ENCODE peak calls at places on chromosome 5, in five cellular contexts. H is SK-N-SH, E is SJSA1, F is psoas muscle, Z is PC-9. T is an unnamed sample.

GRCh38 chr5:102855684-102856373 is 100.7 kb downstream of the PAM start:
- DNase-seq in H (no peak), E (no peak), F (no peak), Z (no peak), T (no peak)

GRCh38 chr5:176446884-176447537 is 1.2 kb upstream of the FAF2 start:
- DNase-seq in H (no peak), E (no peak), F (no peak), Z (no peak), T (no peak)

GRCh38 chr5:66871651-66872050 is 275.5 kb downstream of the MAST4 start:
- DNase-seq in H (no peak), E (no peak), F (no peak), Z (no peak), T (no peak)

GRCh38 chr5:65103674-65104035 is 334.9 kb downstream of the CWC27 start:
- DNase-seq in H (no peak), E (no peak), F (peak; percentile 48), Z (no peak), T (no peak)

GRCh38 chr5:83530186-83530585 is 58.6 kb downstream of the VCAN start:
- DNase-seq in H (no peak), E (no peak), F (no peak), Z (no peak), T (no peak)

GRCh38 chr5:147098233-147098790 is 136.5 kb upstream of the STK32A start:
- DNase-seq in H (peak; percentile 53), E (peak; percentile 52), F (no peak), Z (no peak), T (peak; percentile 71)

GRCh38 chr5:169828385-169828784 is 151.9 kb downstream of the INSYN2B start:
- DNase-seq in H (no peak), E (no peak), F (no peak), Z (no peak), T (peak; percentile 14)

GRCh38 chr5:107402881-107403280 is 267.9 kb downstream of the EFNA5 start:
- DNase-seq in H (peak; percentile 21), E (no peak), F (no peak), Z (no peak), T (peak; percentile 90)

GRCh38 chr5:75611324-75612210 is at the start of gene ANKDD1B:
- DNase-seq in H (peak; percentile 23), E (no peak), F (peak; percentile 60), Z (peak; percentile 54), T (peak; percentile 31)

GRCh38 chr5:158084292-158084691 is 225.3 kb upstream of the CLINT1 start:
- DNase-seq in H (no peak), E (no peak), F (no peak), Z (no peak), T (no peak)

GRCh38 chr5:81359108-81359507 is 34.8 kb downstream of the ACOT12 start:
- DNase-seq in H (no peak), E (no peak), F (no peak), Z (no peak), T (peak; percentile 38)

GRCh38 chr5:43802651-43803050 is 199.7 kb downstream of the NNT start:
- DNase-seq in H (no peak), E (no peak), F (no peak), Z (no peak), T (no peak)

GRCh38 chr5:97751556-97751955 is 568.5 kb upstream of the RIOK2 start:
- DNase-seq in H (no peak), E (no peak), F (no peak), Z (no peak), T (no peak)

GRCh38 chr5:685262-686171 is 7.6 kb downstream of the TPPP start:
- DNase-seq in H (peak; percentile 21), E (no peak), F (no peak), Z (no peak), T (no peak)

GRCh38 chr5:169751490-169751889 is 114.4 kb downstream of the DOCK2 start:
- DNase-seq in H (no peak), E (no peak), F (no peak), Z (no peak), T (no peak)

GRCh38 chr5:150651924-150652688 is 8.9 kb upstream of the MYOZ3 start:
- DNase-seq in H (no peak), E (no peak), F (no peak), Z (no peak), T (no peak)

GRCh38 chr5:147483961-147484707 is 25.7 kb downstream of the DPYSL3 start:
- DNase-seq in H (peak; percentile 73), E (peak; percentile 89), F (peak; percentile 87), Z (no peak), T (peak; percentile 76)

GRCh38 chr5:88555658-88556057 is 287.0 kb upstream of the TMEM161B start:
- DNase-seq in H (no peak), E (peak; percentile 36), F (no peak), Z (no peak), T (peak; percentile 7)

GRCh38 chr5:124824637-124825158 is 78.3 kb upstream of the ZNF608 start:
- DNase-seq in H (peak; percentile 46), E (no peak), F (no peak), Z (peak; percentile 92), T (no peak)

DNA sequence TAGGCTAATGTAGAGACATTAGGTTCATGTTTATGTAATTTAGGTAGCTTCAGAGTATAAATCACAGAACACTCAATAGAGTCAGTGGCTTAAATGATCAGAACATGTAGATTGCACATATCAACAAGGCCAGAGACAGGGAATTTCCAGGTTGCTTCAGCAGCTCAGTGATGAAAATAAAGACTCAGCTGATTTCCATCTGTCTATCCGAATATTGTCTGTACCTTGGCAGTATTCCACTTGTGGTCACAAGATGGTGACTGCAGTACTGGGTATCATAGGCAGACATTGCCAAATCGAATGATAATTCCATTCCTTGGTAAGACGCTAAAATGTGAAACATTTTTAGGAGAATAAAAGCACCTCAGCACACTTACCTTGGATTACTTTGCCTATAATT is 702.2 kb downstream of the MAT2B start:
- DNase-seq in H (no peak), E (no peak), F (no peak), Z (no peak), T (no peak)
- H3K4me1 ChIP-seq in H (peaks cover 9% of the 10 kb centered on the region), E (no peaks in the 10 kb centered on the region), F (no peaks in the 10 kb centered on the region), Z (no peaks in the 10 kb centered on the region), T (no peaks in the 10 kb centered on the region)

GRCh38 chr5:9340095-9340494 is 205.8 kb downstream of the SEMA5A start:
- DNase-seq in H (no peak), E (no peak), F (no peak), Z (no peak), T (no peak)
- H3K4me1 ChIP-seq in H (peaks cover 15% of the 10 kb centered on the region), E (peaks cover 38% of the 10 kb centered on the region), F (no peaks in the 10 kb centered on the region), Z (peaks cover 33% of the 10 kb centered on the region), T (no peaks in the 10 kb centered on the region)

GRCh38 chr5:140992878-140993277 is 26.6 kb downstream of the PCDHAC2 start:
- DNase-seq in H (peak; percentile 47), E (no peak), F (no peak), Z (no peak), T (no peak)

GRCh38 chr5:140988036-140988997 is 22.0 kb downstream of the PCDHAC2 start:
- DNase-seq in H (no peak), E (no peak), F (no peak), Z (peak; percentile 68), T (no peak)

GRCh38 chr5:140986117-140986521 is 19.8 kb downstream of the PCDHAC2 start:
- DNase-seq in H (no peak), E (no peak), F (no peak), Z (no peak), T (peak; percentile 78)

DNA sequence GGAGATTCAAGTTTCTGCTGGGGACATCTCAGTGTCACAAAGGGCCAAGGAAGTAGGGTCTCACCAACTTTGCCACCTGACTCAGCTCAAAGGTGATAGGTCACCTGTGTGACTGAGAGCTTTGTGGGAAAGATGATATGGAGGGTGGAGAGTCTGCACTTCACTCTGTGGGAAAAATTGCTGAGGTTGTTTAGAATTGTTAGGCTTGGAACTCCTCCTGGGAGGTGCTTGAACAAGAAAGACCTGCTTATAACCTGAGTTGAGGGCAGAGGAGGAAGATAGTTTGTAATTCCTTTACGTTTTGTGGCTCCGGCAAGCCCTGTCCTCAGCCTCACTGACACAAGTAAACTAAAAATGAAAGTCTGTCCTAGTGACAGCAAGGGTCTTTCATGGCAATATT is 23.0 kb downstream of the PCDHAC2 start:
- DNase-seq in H (no peak), E (no peak), F (no peak), Z (peak; percentile 77), T (no peak)
- H3K4me1 ChIP-seq in H (peaks cover 19% of the 10 kb centered on the region), E (no peaks in the 10 kb centered on the region), F (no peaks in the 10 kb centered on the region), Z (no peaks in the 10 kb centered on the region), T (peaks cover 23% of the 10 kb centered on the region)

GRCh38 chr5:7094626-7095025 is 301.3 kb upstream of the ADCY2 start:
- DNase-seq in H (no peak), E (no peak), F (no peak), Z (no peak), T (peak; percentile 32)

DNA sequence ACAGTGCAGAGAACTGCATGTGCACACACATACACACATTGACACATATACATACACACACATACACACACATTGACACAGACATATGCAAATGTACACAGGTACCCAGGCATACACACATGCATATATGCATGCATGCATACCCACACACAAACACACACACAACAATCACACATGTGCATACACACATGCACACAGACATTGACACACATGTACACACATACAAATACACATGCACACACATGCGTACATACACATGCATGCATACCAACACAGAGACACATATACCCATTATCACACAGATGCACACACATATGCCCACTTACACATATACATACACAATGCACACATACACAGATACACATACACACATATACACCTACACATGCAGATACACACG is 299.6 kb upstream of the ADCY2 start:
- DNase-seq in H (no peak), E (no peak), F (no peak), Z (no peak), T (no peak)
- H3K4me1 ChIP-seq in H (no peaks in the 10 kb centered on the region), E (no peaks in the 10 kb centered on the region), F (no peaks in the 10 kb centered on the region), Z (no peaks in the 10 kb centered on the region), T (no peaks in the 10 kb centered on the region)

GRCh38 chr5:73629456-73629855 is 3.5 kb downstream of the ARHGEF28 start:
- DNase-seq in H (no peak), E (no peak), F (no peak), Z (no peak), T (no peak)

GRCh38 chr5:73626814-73627313 is 868 bp downstream of the ARHGEF28 start:
- DNase-seq in H (no peak), E (no peak), F (no peak), Z (no peak), T (no peak)

GRCh38 chr5:73630760-73631159 is 4.8 kb downstream of the ARHGEF28 start:
- DNase-seq in H (no peak), E (no peak), F (no peak), Z (no peak), T (no peak)

GRCh38 chr5:73633060-73633459 is 7.1 kb downstream of the ARHGEF28 start:
- DNase-seq in H (no peak), E (no peak), F (no peak), Z (no peak), T (no peak)

GRCh38 chr5:73631500-73631899 is 5.5 kb downstream of the ARHGEF28 start:
- DNase-seq in H (no peak), E (no peak), F (no peak), Z (no peak), T (no peak)
- H3K4me1 ChIP-seq in H (peaks cover 9% of the 10 kb centered on the region), E (peaks cover 15% of the 10 kb centered on the region), F (no peaks in the 10 kb centered on the region), Z (peaks cover 58% of the 10 kb centered on the region), T (no peaks in the 10 kb centered on the region)